ENCODE peak calls at places on chromosome 19, in seven cellular contexts. L is body of pancreas, D is lower leg skin, B is lower lobe of right lung, W is ascending aorta, Y is upper lobe of right lung, N is epithelial cell of proximal tubule. O is an unnamed sample.

GRCh38 chr19:45499196-45500180 is 1.2 kb downstream of the PPM1N start:
- DNase-seq in N (no peak), L (peak; percentile 44), D (peak; percentile 55), Y (peak; percentile 72), B (peak; percentile 76), W (no peak), O (no peak)

GRCh38 chr19:40744554-40745401 is 5.5 kb downstream of the ACTMAP start:
- DNase-seq in L (peak; percentile 22), D (no peak), Y (peak; percentile 86), W (no peak), B (peak; percentile 63), N (no peak), O (no peak)

GRCh38 chr19:11420429-11420893 is 1.3 kb upstream of the RGL3 start:
- DNase-seq in L (peak; percentile 16), N (no peak), Y (no peak), W (peak; percentile 81), B (no peak), D (no peak), O (no peak)

GRCh38 chr19:18418034-18418724 is 1.0 kb upstream of the SSBP4 start:
- DNase-seq in D (no peak), B (peak; percentile 81), Y (peak; percentile 83), L (peak; percentile 44), W (no peak), N (no peak), O (no peak)

GRCh38 chr19:55640043-55640576 is 692 bp upstream of the ZNF580 start:
- DNase-seq in W (peak; percentile 85), L (peak; percentile 63), Y (peak; percentile 88), B (peak; percentile 88), N (no peak), D (no peak), O (no peak)

GRCh38 chr19:28635962-28636629 is 576.9 kb downstream of the UQCRFS1 start:
- DNase-seq in L (no peak), W (no peak), D (no peak), B (no peak), Y (no peak), N (no peak), O (no peak)

GRCh38 chr19:10096615-10096963 is 5.9 kb downstream of the ANGPTL6 start:
- DNase-seq in D (no peak), Y (no peak), N (no peak), W (no peak), L (no peak), B (no peak), O (no peak)

GRCh38 chr19:37932985-37933953 is 26.3 kb downstream of the SIPA1L3 start:
- DNase-seq in D (no peak), W (no peak), L (peak; percentile 28), Y (no peak), B (no peak), N (peak; percentile 56), O (peak; percentile 39)

GRCh38 chr19:55602104-55603001 is 2.3 kb downstream of the ZNF524 start:
- DNase-seq in B (peak; percentile 49), L (no peak), Y (peak; percentile 68), W (no peak), D (no peak), N (no peak), O (no peak)

GRCh38 chr19:48085904-48086864 is 24.4 kb downstream of the PLA2G4C start:
- DNase-seq in Y (no peak), D (no peak), N (no peak), B (no peak), L (no peak), W (no peak), O (no peak)

GRCh38 chr19:16330811-16331690 is 6.4 kb downstream of the KLF2 start:
- DNase-seq in B (no peak), L (no peak), D (no peak), Y (no peak), W (no peak), N (no peak), O (no peak)

GRCh38 chr19:3119071-3119781 is 16.6 kb upstream of the GNA15 start:
- DNase-seq in B (no peak), L (no peak), N (no peak), Y (no peak), D (no peak), W (no peak), O (no peak)

GRCh38 chr19:38793186-38793585 is 4.2 kb downstream of the LGALS7B start:
- DNase-seq in Y (no peak), L (no peak), W (no peak), D (no peak), N (no peak), B (no peak), O (no peak)

GRCh38 chr19:45136507-45137178 is 24.1 kb downstream of the NKPD1 start:
- DNase-seq in W (no peak), D (no peak), N (no peak), Y (no peak), L (no peak), B (no peak), O (no peak)

GRCh38 chr19:24086974-24087595 is at the start of gene ZNF254:
- DNase-seq in B (peak; percentile 92), N (peak; percentile 77), W (peak; percentile 95), D (peak; percentile 95), L (peak; percentile 94), Y (peak; percentile 91), O (peak; percentile 78)

GRCh38 chr19:38264486-38265212 is at the start of gene SPINT2:
- DNase-seq in N (no peak), D (no peak), Y (no peak), L (no peak), W (no peak), B (peak; percentile 94), O (peak; percentile 13)

GRCh38 chr19:46192990-46193650 is 36.4 kb upstream of the IGFL1 start:
- DNase-seq in Y (no peak), N (no peak), B (no peak), L (peak; percentile 50), D (peak; percentile 83), W (no peak), O (peak; percentile 91)

GRCh38 chr19:29837448-29837961 is 25.7 kb downstream of the CCNE1 start:
- DNase-seq in Y (peak; percentile 30), W (no peak), N (no peak), B (no peak), D (no peak), L (no peak), O (no peak)

GRCh38 chr19:45087531-45087930 is 5.4 kb upstream of the PPP1R37 start:
- DNase-seq in Y (no peak), N (no peak), D (no peak), B (no peak), W (no peak), L (no peak), O (no peak)

GRCh38 chr19:6737873-6738725 is 719 bp upstream of the GPR108 start:
- DNase-seq in Y (peak; percentile 95), D (peak; percentile 83), N (no peak), W (peak; percentile 87), B (peak; percentile 96), L (peak; percentile 100), O (peak; percentile 90)
- H3K4me3 ChIP-seq in Y (peak overlapping the region; percentile 47), D (no peak overlapping the region), N (peak overlapping the region; percentile 32), W (peak overlapping the region; percentile 56), B (peak overlapping the region; percentile 93), L (no peak overlapping the region), O (no peak overlapping the region)

GRCh38 chr19:1027953-1028902 is 1.8 kb downstream of the CNN2 start:
- DNase-seq in N (no peak), W (peak; percentile 87), D (no peak), L (peak; percentile 78), Y (peak; percentile 90), B (peak; percentile 87), O (peak; percentile 59)
- H3K4me3 ChIP-seq in N (peak overlapping the region; percentile 97), W (peak overlapping the region; percentile 97), D (peak overlapping the region; percentile 73), L (peak overlapping the region; percentile 78), Y (peak overlapping the region; percentile 97), B (peak overlapping the region; percentile 91), O (peak overlapping the region; percentile 75)

DNA sequence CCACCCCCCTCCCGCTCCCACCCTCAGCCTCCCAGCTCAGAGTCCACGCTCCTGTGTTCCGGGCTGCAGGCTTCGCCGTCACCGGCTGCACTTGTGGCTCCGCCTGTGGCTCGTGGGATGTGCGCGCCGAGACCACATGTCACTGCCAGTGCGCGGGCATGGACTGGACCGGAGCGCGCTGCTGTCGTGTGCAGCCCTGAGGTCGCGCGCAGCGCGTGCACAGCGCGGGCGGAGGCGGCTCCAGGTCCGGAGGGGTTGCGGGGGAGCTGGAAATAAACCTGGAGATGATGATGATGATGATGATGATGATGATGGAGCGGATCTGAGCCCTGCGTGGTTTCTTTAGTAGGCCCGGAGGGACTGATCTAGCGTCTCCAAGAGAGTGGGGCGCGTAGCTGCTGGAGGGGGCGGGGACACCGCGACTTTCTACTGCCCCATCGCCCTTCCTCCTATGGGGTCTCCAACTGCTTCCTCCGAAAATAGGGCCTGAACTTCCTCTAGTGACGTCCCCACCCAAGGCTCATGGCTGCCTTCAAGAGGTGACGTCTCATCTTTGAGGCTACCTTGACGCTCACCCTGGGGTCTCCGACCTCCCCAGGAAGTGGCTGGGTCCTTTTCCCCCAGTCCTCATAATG is 1.4 kb downstream of the RETN start:
- DNase-seq in N (no peak), Y (peak; percentile 84), W (no peak), B (peak; percentile 87), D (no peak), L (no peak), O (no peak)
- H3K4me3 ChIP-seq in N (no peak overlapping the region), Y (no peak overlapping the region), W (peak overlapping the region; percentile 20), B (peak overlapping the region; percentile 14), D (no peak overlapping the region), L (no peak overlapping the region), O (no peak overlapping the region)

GRCh38 chr19:1469936-1470863 is 8.8 kb downstream of the C19orf25 start:
- DNase-seq in D (no peak), W (no peak), L (no peak), B (peak; percentile 64), N (no peak), Y (no peak), O (no peak)
- H3K4me3 ChIP-seq in D (no peak overlapping the region), W (peak overlapping the region; percentile 63), L (no peak overlapping the region), B (peak overlapping the region; percentile 54), N (peak overlapping the region; percentile 46), Y (peak overlapping the region; percentile 36), O (no peak overlapping the region)

DNA sequence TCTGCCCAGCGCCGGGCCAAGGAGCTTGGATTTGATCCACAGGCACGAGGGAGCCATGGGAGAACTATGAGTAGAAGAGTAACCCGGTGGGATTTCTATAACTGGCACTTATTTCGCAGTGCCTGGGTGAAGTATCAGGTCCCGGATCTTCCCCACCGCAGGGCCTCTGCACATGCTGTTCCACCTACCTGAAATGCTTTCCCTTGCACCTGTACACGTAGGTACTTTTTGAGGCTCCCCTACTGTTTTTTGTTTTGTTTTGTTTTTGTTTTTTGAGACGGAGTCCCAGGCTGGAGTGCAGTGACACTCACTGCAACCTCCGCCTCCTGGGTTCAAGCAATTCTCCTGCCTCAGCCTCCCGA is 402 bp upstream of the KANK3 start:
- DNase-seq in L (no peak), Y (no peak), W (no peak), N (no peak), B (no peak), D (no peak), O (no peak)
- H3K4me3 ChIP-seq in L (no peak overlapping the region), Y (peak overlapping the region; percentile 80), W (peak overlapping the region; percentile 61), N (peak overlapping the region; percentile 26), B (peak overlapping the region; percentile 79), D (no peak overlapping the region), O (no peak overlapping the region)

O was measured in HL-60.